ENCODE peak calls at places on chromosomes 3 and 15, in four cellular contexts. R, V, W and J are unnamed samples.

GRCh38 chr15:101250931-101251829 is 668 bp downstream of the CHSY1 start:
- DNase-seq in R (no peak), V (peak), W (no peak), J (no peak)

GRCh38 chr15:59169337-59169736 is 37.3 kb upstream of the LDHAL6B start:
- DNase-seq in R (peak), V (no peak), W (peak), J (peak)

GRCh38 chr3:126835472-126836219 is 131.6 kb downstream of the CHCHD6 start:
- DNase-seq in R (peak), V (no peak), W (peak), J (peak)

GRCh38 chr3:30644615-30645014 is 38.2 kb downstream of the TGFBR2 start:
- DNase-seq in R (peak), V (no peak), W (peak), J (peak)

GRCh38 chr15:74233373-74233772 is 2.8 kb upstream of the CCDC33 start:
- DNase-seq in R (no peak), V (no peak), W (no peak), J (no peak)

GRCh38 chr3:27960133-27960532 is 238.0 kb upstream of the EOMES start:
- DNase-seq in R (peak), V (no peak), W (peak), J (no peak)

GRCh38 chr3:152234657-152235375 is 33.9 kb upstream of the MBNL1 start:
- DNase-seq in R (no peak), V (no peak), W (no peak), J (no peak)

GRCh38 chr3:21893250-21893649 is 142.2 kb upstream of the ZNF385D start:
- DNase-seq in R (peak), V (no peak), W (peak), J (peak)

GRCh38 chr3:76724706-76725105 is 315.2 kb upstream of the ROBO2 start:
- DNase-seq in R (no peak), V (no peak), W (no peak), J (no peak)

DNA sequence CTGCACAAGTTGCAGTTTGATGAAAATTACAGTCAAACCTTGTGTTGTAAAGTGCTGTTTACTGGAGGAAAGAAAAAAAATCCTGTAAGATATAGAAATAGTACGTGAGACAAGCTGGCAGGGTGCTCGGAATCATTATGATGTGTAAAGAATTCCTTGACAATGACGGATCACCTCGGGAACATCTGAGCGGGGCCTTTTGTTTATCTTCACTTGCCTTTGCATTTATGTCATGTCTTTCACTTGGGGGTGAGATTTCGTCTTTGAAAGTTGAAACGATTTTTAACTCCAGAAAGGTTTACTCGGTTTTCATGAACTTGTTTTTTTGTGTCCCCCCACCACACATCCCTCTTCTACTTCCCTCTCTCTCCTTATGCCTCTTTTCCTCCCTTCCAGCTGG is 128.3 kb upstream of the VEPH1 start:
- DNase-seq in R (no peak), V (no peak), W (no peak), J (no peak)
- TF ChIP-seq CTCF in R (no peak), V (no peak), W (no peak), J (no peak)

GRCh38 chr15:68431792-68432401 is at the start of gene ITGA11:
- DNase-seq in R (peak), V (peak), W (peak), J (peak)
- H3K4me3 ChIP-seq in R (peak), V (peak), W (peak), J (peak)

DNA sequence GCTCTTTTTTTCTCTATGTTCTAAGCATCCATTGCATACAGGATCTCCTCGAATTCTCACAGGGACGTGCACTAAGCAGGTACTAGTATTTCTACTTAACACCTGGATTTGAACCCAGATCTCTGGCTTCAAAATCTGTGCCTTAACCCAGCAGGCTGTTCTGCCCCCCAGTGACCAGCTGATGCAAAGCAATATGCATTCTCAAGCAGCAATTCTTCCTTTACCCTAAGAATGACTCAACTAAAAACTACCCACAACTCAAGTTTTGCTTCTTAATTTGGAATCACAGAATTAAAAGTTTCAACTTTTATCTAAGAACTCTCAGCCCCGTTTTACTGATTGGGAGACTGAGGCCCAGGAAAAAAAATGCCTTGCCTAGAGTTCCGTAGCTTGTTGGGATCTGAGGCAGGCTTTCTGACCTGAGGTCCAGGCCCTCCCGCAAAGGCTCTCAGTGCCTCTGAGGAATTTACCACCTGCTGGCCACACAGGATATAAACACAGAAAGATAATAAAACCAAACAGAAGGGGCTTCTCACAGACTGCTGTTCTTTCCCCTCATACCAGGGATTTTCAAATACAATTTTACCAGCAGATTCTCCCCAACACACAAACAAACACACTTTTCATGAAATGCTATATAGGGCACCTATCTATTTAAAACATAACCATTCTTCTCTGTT is 115.4 kb upstream of the RAD18 start:
- DNase-seq in R (no peak), V (no peak), W (no peak), J (no peak)
- TF ChIP-seq CTCF in R (peak), V (no peak), W (no peak), J (no peak)

GRCh38 chr3:123884258-123884831 is at the start of gene MYLK:
- DNase-seq in R (peak), V (peak), W (peak), J (peak)
- H3K4me3 ChIP-seq in R (peak), V (peak), W (peak), J (peak)

GRCh38 chr3:79018671-79019136 is 749.1 kb downstream of the ROBO1 start:
- DNase-seq in R (peak), V (peak), W (peak), J (peak)
- TF ChIP-seq CTCF in R (no peak), V (no peak), W (no peak), J (no peak)

DNA sequence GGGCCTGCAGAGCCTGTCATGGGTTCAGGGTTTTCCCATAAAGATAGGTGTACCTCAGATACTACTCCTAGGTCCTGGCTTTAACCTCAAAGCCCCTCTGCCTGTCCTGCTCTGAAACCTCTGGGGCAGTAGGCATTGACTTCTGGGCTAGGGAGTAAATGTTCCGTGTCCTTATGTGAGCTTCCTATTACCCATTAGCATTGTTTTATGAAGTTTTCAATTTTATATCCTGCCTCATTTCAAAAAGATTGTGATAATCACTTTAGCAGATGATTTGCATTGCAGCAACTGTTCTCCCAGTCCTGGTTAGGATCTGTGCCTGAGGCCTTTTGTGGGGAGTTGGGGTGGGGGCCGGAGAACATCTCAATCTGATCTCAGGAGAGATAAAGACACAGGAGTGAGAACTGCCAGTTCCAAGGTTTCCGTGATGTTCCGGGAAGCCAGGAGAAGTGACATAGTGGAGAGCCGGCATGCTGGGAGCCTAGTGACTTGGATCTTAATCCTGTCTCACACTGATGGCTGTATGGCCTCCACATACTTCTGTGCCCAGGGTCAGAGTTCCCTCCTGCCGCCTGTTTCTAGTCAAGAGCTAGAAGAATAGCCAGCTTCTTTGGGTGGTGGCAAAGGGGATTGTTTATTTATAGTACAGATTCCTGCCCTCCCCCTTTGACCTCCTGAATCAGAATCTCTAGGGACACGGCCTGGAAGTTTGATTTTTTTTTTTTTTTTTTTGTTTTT is 10.6 kb downstream of the TPM1 start:
- DNase-seq in R (no peak), V (no peak), W (no peak), J (peak)
- H3K4me3 ChIP-seq in R (peak), V (no peak), W (no peak), J (no peak)

DNA sequence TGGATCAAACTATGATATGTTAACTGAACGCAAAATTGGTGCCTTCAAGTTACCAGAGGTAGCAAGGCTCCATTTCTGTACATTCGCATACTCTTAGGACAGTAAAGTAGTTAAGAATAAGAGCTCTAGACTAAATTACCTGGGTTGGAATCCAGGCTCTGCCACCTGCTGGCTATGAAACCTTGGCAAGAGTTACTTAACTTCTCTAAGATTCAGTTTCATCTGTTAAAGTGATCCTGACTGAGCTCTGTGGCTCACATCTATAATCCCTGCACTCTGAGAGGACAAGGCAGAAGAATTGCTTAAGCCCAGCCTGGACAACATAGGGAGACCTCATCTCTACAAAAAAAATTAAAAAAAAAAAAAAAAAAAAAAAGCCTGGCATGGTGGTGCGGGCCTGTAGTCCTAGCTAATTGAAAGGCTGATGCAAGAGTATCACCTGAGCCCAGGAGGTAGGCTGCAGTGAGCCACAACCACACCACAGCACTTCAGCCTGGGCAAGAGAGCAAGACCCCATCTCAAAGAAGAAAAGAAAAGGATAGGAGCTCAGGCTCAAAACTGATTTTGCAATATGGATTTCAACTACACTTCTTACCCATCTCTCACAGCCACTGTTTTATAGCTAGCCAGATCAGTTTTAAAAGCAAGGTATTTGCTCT is 21.3 kb downstream of the GSK3B start:
- DNase-seq in R (no peak), V (no peak), W (no peak), J (no peak)
- TF ChIP-seq CTCF in R (no peak), V (no peak), W (no peak), J (no peak)

DNA sequence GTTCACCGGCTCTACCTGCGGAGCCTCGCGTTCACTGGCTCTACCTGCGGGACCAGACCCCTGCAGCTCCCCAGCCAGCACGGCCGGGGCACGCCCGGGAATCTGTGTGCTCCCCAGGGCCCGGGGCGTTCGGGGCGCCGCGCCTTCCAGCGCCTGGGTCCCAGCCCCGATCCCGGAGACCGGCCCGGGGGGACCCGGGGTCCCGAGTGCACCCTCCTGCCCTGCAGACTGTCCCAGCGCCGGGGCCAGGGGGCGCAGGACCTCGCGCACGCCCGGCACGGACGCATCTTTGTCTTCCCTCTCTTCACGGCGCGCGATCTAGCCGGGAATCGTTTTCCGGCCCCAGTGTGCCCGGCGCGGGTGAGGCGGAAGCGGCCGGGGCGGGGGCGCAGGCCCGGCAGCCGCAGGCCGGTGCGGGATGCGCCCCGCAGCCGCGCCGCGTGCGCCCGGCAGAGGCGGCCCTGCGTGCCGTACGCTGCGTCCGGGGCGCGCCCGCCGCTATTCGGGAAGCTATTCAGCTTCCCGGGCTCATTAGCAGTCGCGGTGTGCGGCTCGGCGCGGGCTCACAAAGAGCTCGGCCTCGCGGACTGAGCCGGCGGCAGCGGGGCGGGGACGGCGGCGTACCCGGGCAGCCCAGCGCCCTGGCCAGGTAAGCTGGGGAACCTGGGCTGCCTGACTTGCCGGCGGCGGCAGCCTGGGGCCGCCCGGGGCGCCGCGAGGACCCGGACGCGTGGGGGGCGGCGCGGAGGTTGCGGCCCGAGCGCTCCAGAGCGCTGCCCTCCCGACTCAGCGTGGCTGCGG is at the start of gene APBA2:
- DNase-seq in R (peak), V (no peak), W (peak), J (peak)
- H3K4me3 ChIP-seq in R (peak), V (peak), W (peak), J (peak)